ENCODE peak calls at places on chromosomes 4 and X, in seven cellular contexts. Y is activated B cell treated with CpG ODN at 0.5 μM for 24 hours; F is IMR-90; J is amniotic stem cell; B is HEK293T; H is activated naive CD8-positive, alpha-beta T cell treated with anti-CD3 and anti-CD28 coated beads, Interleukin-2, amount 10 ng/mL, durations not matched to agents 7 days and 5 days; K is CD4-positive, alpha-beta T cell. X is an unnamed sample.

GRCh38 chrX:112704226-112704625 is 24.5 kb upstream of the LHFPL1 start:
- DNase-seq in B (no peak), K (no peak), J (no peak), H (no peak), F (no peak), Y (no peak), X (no peak)

GRCh38 chrX:94977562-94977961 is 1303.6 kb downstream of the FAM133A start:
- DNase-seq in J (no peak), H (no peak), Y (no peak), B (no peak), F (no peak), K (no peak), X (no peak)

GRCh38 chrX:118498351-118498750 is 2.7 kb downstream of the DOCK11 start:
- DNase-seq in Y (no peak), B (no peak), J (no peak), K (no peak), H (no peak), F (no peak), X (no peak)

GRCh38 chr4:73600917-73601316 is 19.3 kb downstream of the RASSF6 start:
- DNase-seq in H (no peak), F (peak), B (no peak), J (no peak), Y (no peak), K (no peak), X (no peak)

GRCh38 chr4:10082459-10083272 is 33.9 kb downstream of the WDR1 start:
- DNase-seq in K (no peak), Y (peak), J (no peak), F (no peak), H (peak), B (no peak), X (no peak)

GRCh38 chrX:23317799-23318724 is 16.6 kb upstream of the PTCHD1 start:
- DNase-seq in H (peak), B (peak), F (no peak), Y (no peak), K (no peak), J (no peak), X (peak)

GRCh38 chr4:102878901-102879300 is 10.1 kb downstream of the CISD2 start:
- DNase-seq in Y (no peak), B (no peak), H (no peak), K (no peak), J (no peak), F (no peak), X (no peak)

GRCh38 chr4:139214039-139214534 is 37.1 kb upstream of the ELF2 start:
- DNase-seq in B (peak), H (no peak), F (no peak), K (no peak), Y (peak), J (no peak), X (no peak)

GRCh38 chr4:74097631-74098550 is 1.1 kb downstream of the CXCL2 start:
- DNase-seq in J (no peak), H (no peak), K (no peak), Y (no peak), B (no peak), F (no peak), X (no peak)

GRCh38 chr4:38765391-38765790 is 17.4 kb downstream of the TLR10 start:
- DNase-seq in F (peak), J (no peak), B (no peak), K (no peak), Y (no peak), H (no peak), X (no peak)

GRCh38 chr4:145937990-145938611 is 522 bp downstream of the ZNF827 start:
- DNase-seq in J (no peak), Y (peak), H (peak), B (peak), F (peak), K (peak), X (peak)

GRCh38 chrX:72408885-72409284 is 103.2 kb upstream of the CITED1 start:
- DNase-seq in Y (no peak), H (no peak), K (no peak), B (no peak), J (no peak), F (no peak), X (no peak)

GRCh38 chr4:3250438-3250955 is 1.5 kb downstream of the MSANTD1 start:
- DNase-seq in K (no peak), F (no peak), J (no peak), Y (no peak), B (no peak), H (no peak), X (no peak)

GRCh38 chrX:1661048-1661921 is 46.4 kb downstream of the ASMT start:
- DNase-seq in B (peak), F (no peak), Y (peak), J (no peak), H (peak), K (peak), X (no peak)

GRCh38 chr4:89249716-89250361 is 57.8 kb downstream of the GPRIN3 start:
- DNase-seq in B (no peak), J (no peak), H (no peak), Y (no peak), F (no peak), K (no peak), X (no peak)

GRCh38 chr4:57190651-57191481 is 80.7 kb upstream of the IGFBP7 start:
- DNase-seq in H (no peak), J (no peak), K (no peak), F (peak), Y (no peak), B (peak), X (peak)

GRCh38 chr4:156598138-156598681 is 373.4 kb downstream of the PDGFC start:
- DNase-seq in Y (no peak), J (no peak), K (no peak), F (peak), B (no peak), H (no peak), X (no peak)

GRCh38 chr4:40458109-40458508 is 123.0 kb downstream of the CHRNA9 start:
- DNase-seq in J (no peak), B (no peak), Y (no peak), K (no peak), H (no peak), F (no peak), X (peak)

GRCh38 chrX:28303486-28303885 is 283.8 kb upstream of the IL1RAPL1 start:
- DNase-seq in F (no peak), H (no peak), Y (no peak), B (no peak), K (no peak), J (no peak), X (no peak)

GRCh38 chr4:48114396-48114795 is 19.7 kb downstream of the TXK start:
- DNase-seq in Y (no peak), J (no peak), K (no peak), H (no peak), B (no peak), F (no peak), X (no peak)

GRCh38 chr4:71411976-71412375 is 73.2 kb downstream of the SLC4A4 start:
- DNase-seq in B (no peak), F (peak), H (no peak), Y (no peak), J (peak), K (no peak), X (no peak)

GRCh38 chr4:177455591-177455990 is 13.4 kb upstream of the AGA start:
- DNase-seq in F (peak), B (peak), Y (no peak), J (no peak), K (no peak), H (no peak), X (peak)

X was measured in LoVo.